ENCODE peak calls at places on chromosomes 1 and 21, in five cellular contexts. Y is Peyer's patch; Q is ascending aorta; W is CD8-positive, alpha-beta T cell; P is fibroblast of lung. N is an unnamed sample.

GRCh38 chr1:178870944-178871343 is at the start of gene ANGPTL1:
- DNase-seq in Y (no peak), Q (no peak), W (no peak), P (peak; percentile 64), N (peak; percentile 28)

GRCh38 chr1:68954841-68955240 is 458.0 kb upstream of the DEPDC1 start:
- DNase-seq in Y (no peak), Q (no peak), W (no peak), P (no peak), N (no peak)

GRCh38 chr1:218165687-218166088 is 119.4 kb upstream of the RRP15 start:
- DNase-seq in Y (no peak), Q (no peak), W (no peak), P (peak; percentile 4), N (no peak)

GRCh38 chr1:150272379-150272840 is at the start of gene C1orf54:
- DNase-seq in Y (no peak), Q (peak; percentile 83), W (no peak), P (peak; percentile 65), N (peak; percentile 59)

GRCh38 chr1:76284842-76285241 is 210.3 kb downstream of the ST6GALNAC3 start:
- DNase-seq in Y (no peak), Q (no peak), W (no peak), P (no peak), N (no peak)

GRCh38 chr1:7646981-7647901 is 123.9 kb upstream of the VAMP3 start:
- DNase-seq in Y (peak; percentile 81), Q (peak; percentile 75), W (peak; percentile 51), P (peak; percentile 43), N (peak; percentile 82)

GRCh38 chr1:46180082-46180616 is 3.9 kb upstream of the P3R3URF start:
- DNase-seq in Y (peak; percentile 93), Q (no peak), W (no peak), P (no peak), N (no peak)

GRCh38 chr1:17742590-17742989 is 12.5 kb upstream of the ACTL8 start:
- DNase-seq in Y (no peak), Q (no peak), W (no peak), P (peak; percentile 52), N (no peak)

GRCh38 chr1:228465571-228466146 is 21.5 kb upstream of the RNF187 start:
- DNase-seq in Y (no peak), Q (no peak), W (no peak), P (no peak), N (no peak)

GRCh38 chr1:14634497-14634896 is 36.0 kb downstream of the KAZN start:
- DNase-seq in Y (no peak), Q (no peak), W (no peak), P (no peak), N (no peak)

GRCh38 chr1:21568006-21568746 is 59.0 kb downstream of the ALPL start:
- DNase-seq in Y (no peak), Q (no peak), W (no peak), P (no peak), N (no peak)

GRCh38 chr1:227318003-227318851 is at the start of gene CDC42BPA:
- DNase-seq in Y (peak; percentile 87), Q (peak; percentile 89), W (no peak), P (peak; percentile 88), N (peak; percentile 90)

DNA sequence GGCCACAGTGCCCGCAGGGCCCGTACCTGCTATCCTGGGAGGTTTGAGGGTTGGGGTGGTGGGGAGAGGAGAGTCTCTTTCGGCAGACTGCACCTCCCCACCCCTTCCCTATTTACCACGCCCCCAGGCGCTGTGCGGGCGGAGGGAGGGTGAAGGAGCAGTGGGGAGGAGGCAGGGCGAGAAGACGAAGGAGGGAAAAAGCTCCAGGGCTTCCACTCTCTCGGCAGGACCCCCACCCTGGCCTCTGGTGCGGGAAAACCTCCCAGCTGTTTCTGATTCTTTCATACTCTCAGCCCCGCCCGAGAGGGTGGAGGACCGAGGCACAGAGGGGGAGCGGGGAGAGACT is 896 bp upstream of the WNT2B start:
- DNase-seq in Y (no peak), Q (no peak), W (peak; percentile 29), P (no peak), N (peak; percentile 46)
- H3K4me3 ChIP-seq in Y (peak overlapping the region; percentile 45), Q (peak overlapping the region; percentile 77), W (peak overlapping the region; percentile 64), P (peak overlapping the region; percentile 57), N (peak overlapping the region; percentile 42)

GRCh38 chr1:59302871-59303270 is 6.0 kb downstream of the FGGY start:
- DNase-seq in Y (no peak), Q (no peak), W (no peak), P (no peak), N (no peak)
- H3K4me1 ChIP-seq in Y (no peaks in the 10 kb centered on the region), Q (peaks cover 5% of the 10 kb centered on the region), W (no peaks in the 10 kb centered on the region), P (peaks cover 7% of the 10 kb centered on the region), N (peaks cover 8% of the 10 kb centered on the region)

GRCh38 chr21:44473915-44474555 is 18.7 kb downstream of the LRRC3 start:
- DNase-seq in Y (no peak), Q (no peak), W (no peak), P (no peak), N (no peak)

GRCh38 chr21:44467859-44468195 is 12.5 kb downstream of the LRRC3 start:
- DNase-seq in Y (no peak), Q (no peak), W (no peak), P (no peak), N (no peak)

GRCh38 chr21:44475266-44475665 is 20.0 kb downstream of the LRRC3 start:
- DNase-seq in Y (no peak), Q (no peak), W (no peak), P (no peak), N (no peak)

GRCh38 chr21:44471341-44471740 is 16.0 kb downstream of the LRRC3 start:
- DNase-seq in Y (no peak), Q (no peak), W (no peak), P (no peak), N (peak; percentile 80)

DNA sequence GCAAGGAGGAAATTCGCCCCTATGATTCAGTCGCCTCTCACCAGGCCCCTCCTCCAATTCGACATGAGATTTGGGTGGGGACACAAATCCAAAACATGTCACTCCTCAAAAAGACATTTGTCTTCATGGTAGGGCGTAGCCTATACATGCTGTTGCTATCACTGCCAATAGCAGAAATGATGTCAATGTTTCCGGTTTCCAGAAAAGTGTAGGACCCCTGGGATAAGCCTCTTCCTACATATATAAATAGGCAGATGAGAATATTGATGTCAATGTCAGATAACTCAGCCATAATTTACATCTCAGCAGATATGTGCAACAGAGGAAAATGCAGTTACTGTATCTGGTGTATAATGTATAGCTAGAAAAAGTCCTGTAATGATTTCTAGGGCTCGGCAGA is 16.7 kb downstream of the LRRC3 start:
- DNase-seq in Y (no peak), Q (no peak), W (no peak), P (no peak), N (no peak)
- H3K4me3 ChIP-seq in Y (no peak overlapping the region), Q (no peak overlapping the region), W (no peak overlapping the region), P (no peak overlapping the region), N (no peak overlapping the region)

GRCh38 chr1:64470670-64471217 is 815 bp downstream of the CACHD1 start:
- DNase-seq in Y (peak; percentile 54), Q (peak; percentile 67), W (no peak), P (peak; percentile 18), N (peak; percentile 56)

GRCh38 chr1:64471724-64472276 is 1.9 kb downstream of the CACHD1 start:
- DNase-seq in Y (no peak), Q (no peak), W (no peak), P (peak; percentile 24), N (no peak)

GRCh38 chr1:64469977-64470669 is at the start of gene CACHD1:
- DNase-seq in Y (peak; percentile 79), Q (peak; percentile 87), W (peak; percentile 70), P (peak; percentile 79), N (peak; percentile 85)

GRCh38 chr1:64472805-64473204 is 2.9 kb downstream of the CACHD1 start:
- DNase-seq in Y (no peak), Q (no peak), W (no peak), P (no peak), N (peak; percentile 87)

GRCh38 chr1:64471218-64471719 is 1.3 kb downstream of the CACHD1 start:
- DNase-seq in Y (peak; percentile 58), Q (peak; percentile 64), W (no peak), P (peak; percentile 28), N (peak; percentile 82)
- H3K4me1 ChIP-seq in Y (peaks cover 5% of the 10 kb centered on the region), Q (peaks cover 10% of the 10 kb centered on the region), W (peaks cover 10% of the 10 kb centered on the region), P (peaks cover 2% of the 10 kb centered on the region), N (peaks cover 21% of the 10 kb centered on the region)